ENCODE peak calls at places on chromosomes 5 and 9, in six cellular contexts. P is NCI-H1417; C is pons; B is neural progenitor cell; V is astrocyte of the hippocampus; Y is stimulated activated CD4-positive, alpha-beta T cell treated with anti-CD3 and anti-CD28 coated beads, Interleukin-4, amount 100 ng/mL, for 1 hour. O is an unnamed sample.

GRCh38 chr5:80326468-80326867 is 6.7 kb downstream of the SPZ1 start:
- DNase-seq in Y (no peak), B (no peak), V (no peak), C (no peak), P (no peak), O (no peak)

GRCh38 chr5:49953-50544 is 41.9 kb upstream of the PLEKHG4B start:
- DNase-seq in V (no peak), B (no peak), Y (no peak), C (no peak), P (no peak), O (no peak)

GRCh38 chr9:22079873-22080341 is 70.8 kb upstream of the CDKN2B start:
- DNase-seq in Y (peak; percentile 23), C (peak; percentile 21), V (peak; percentile 87), B (no peak), P (no peak), O (peak; percentile 12)

GRCh38 chr9:136848393-136849037 is 694 bp upstream of the PHPT1 start:
- DNase-seq in C (no peak), Y (peak; percentile 33), P (peak; percentile 41), B (peak; percentile 87), V (peak; percentile 37), O (peak; percentile 57)

GRCh38 chr5:169731221-169731620 is 94.1 kb downstream of the DOCK2 start:
- DNase-seq in C (no peak), P (no peak), B (no peak), Y (no peak), V (no peak), O (no peak)

GRCh38 chr9:106403081-106403480 is 459.9 kb upstream of the ZNF462 start:
- DNase-seq in Y (no peak), V (peak; percentile 65), P (no peak), C (no peak), B (peak; percentile 28), O (no peak)

GRCh38 chr9:93900971-93901861 is 53.9 kb downstream of the BARX1 start:
- DNase-seq in Y (no peak), P (no peak), C (no peak), V (no peak), B (no peak), O (no peak)

GRCh38 chr5:66582499-66582898 is 13.7 kb upstream of the MAST4 start:
- DNase-seq in V (peak; percentile 26), B (no peak), Y (no peak), P (no peak), C (no peak), O (no peak)

GRCh38 chr5:176614805-176615478 is 5.0 kb upstream of the GPRIN1 start:
- DNase-seq in Y (no peak), P (no peak), C (no peak), B (no peak), V (peak; percentile 77), O (no peak)

GRCh38 chr5:3598236-3598635 is 2.6 kb downstream of the IRX1 start:
- DNase-seq in Y (no peak), P (no peak), V (no peak), B (no peak), C (no peak), O (no peak)

GRCh38 chr5:74040065-74040551 is 414.1 kb downstream of the ARHGEF28 start:
- DNase-seq in Y (no peak), P (no peak), C (no peak), V (peak; percentile 47), B (no peak), O (no peak)

GRCh38 chr9:76107487-76107886 is 217.0 kb downstream of the PCSK5 start:
- DNase-seq in V (peak; percentile 86), C (peak; percentile 60), P (no peak), B (no peak), Y (no peak), O (peak; percentile 12)

GRCh38 chr5:112356178-112356956 is 62.7 kb downstream of the EPB41L4A start:
- DNase-seq in V (no peak), Y (no peak), B (no peak), C (no peak), P (no peak), O (no peak)

GRCh38 chr9:105879181-105879580 is 184.8 kb downstream of the TMEM38B start:
- DNase-seq in P (no peak), V (peak; percentile 50), C (no peak), Y (no peak), B (no peak), O (no peak)

GRCh38 chr9:81389569-81389993 is 299.8 kb downstream of the TLE1 start:
- DNase-seq in Y (no peak), C (no peak), V (peak; percentile 96), B (no peak), P (no peak), O (no peak)

GRCh38 chr5:164007062-164007461 is 501.6 kb downstream of the MAT2B start:
- DNase-seq in V (no peak), P (no peak), C (no peak), B (no peak), Y (no peak), O (no peak)

GRCh38 chr5:157266286-157267007 is 524 bp downstream of the CYFIP2 start:
- DNase-seq in P (peak; percentile 50), V (peak; percentile 48), Y (peak; percentile 60), B (peak; percentile 78), C (no peak), O (no peak)